ENCODE peak calls at places on chromosomes 13 and 19, in seven cellular contexts. L is GM12892, G is SK-N-SH, O is GM12891, A is GM12878, N is K562, Q is H1. K is an unnamed sample.

GRCh38 chr19:35462476-35462953 is 14.5 kb downstream of the FFAR2 start:
- DNase-seq in L (no peak), G (no peak), O (peak; percentile 53), A (peak; percentile 96), N (no peak), Q (no peak), K (no peak)

GRCh38 chr19:41863209-41863931 is 3.3 kb downstream of the RPS19 start:
- DNase-seq in L (no peak), G (no peak), O (no peak), A (no peak), N (no peak), Q (no peak), K (no peak)

GRCh38 chr13:112968380-112968909 is 569 bp upstream of the MCF2L start:
- DNase-seq in L (no peak), G (peak; percentile 82), O (no peak), A (no peak), N (no peak), Q (no peak), K (no peak)

GRCh38 chr19:53553865-53554791 is 16.2 kb downstream of the ZNF331 start:
- DNase-seq in L (peak; percentile 58), G (peak; percentile 89), O (peak; percentile 58), A (peak; percentile 63), N (no peak), Q (peak; percentile 47), K (no peak)

GRCh38 chr13:92321174-92321573 is 905.4 kb upstream of the GPC6 start:
- DNase-seq in L (no peak), G (no peak), O (no peak), A (no peak), N (no peak), Q (no peak), K (no peak)

GRCh38 chr13:32022292-32022691 is 9.3 kb upstream of the FRY start:
- DNase-seq in L (no peak), G (no peak), O (no peak), A (no peak), N (no peak), Q (no peak), K (no peak)

GRCh38 chr13:86909318-86909717 is 761.9 kb upstream of the SLITRK5 start:
- DNase-seq in L (no peak), G (no peak), O (no peak), A (no peak), N (no peak), Q (no peak), K (no peak)

GRCh38 chr19:38044267-38045111 is 137.5 kb downstream of the SIPA1L3 start:
- DNase-seq in L (no peak), G (no peak), O (no peak), A (no peak), N (no peak), Q (no peak), K (no peak)

GRCh38 chr13:40344270-40345148 is 321.9 kb downstream of the FOXO1 start:
- DNase-seq in L (no peak), G (no peak), O (no peak), A (peak; percentile 7), N (no peak), Q (peak; percentile 13), K (peak; percentile 43)

GRCh38 chr13:47903836-47904235 is 97.2 kb downstream of the SUCLA2 start:
- DNase-seq in L (no peak), G (no peak), O (no peak), A (no peak), N (no peak), Q (no peak), K (no peak)

GRCh38 chr19:18223860-18224524 is 2.2 kb downstream of the PDE4C start:
- DNase-seq in L (no peak), G (peak; percentile 89), O (no peak), A (no peak), N (peak; percentile 96), Q (peak; percentile 100), K (peak; percentile 63)

GRCh38 chr13:43985437-43986051 is 105.8 kb downstream of the LACC1 start:
- DNase-seq in L (no peak), G (no peak), O (no peak), A (no peak), N (no peak), Q (no peak), K (no peak)

GRCh38 chr13:59677966-59678814 is 485.5 kb downstream of the DIAPH3 start:
- DNase-seq in L (peak; percentile 4), G (peak; percentile 55), O (peak; percentile 25), A (no peak), N (peak; percentile 15), Q (no peak), K (peak; percentile 42)

GRCh38 chr19:38006361-38007045 is 99.5 kb downstream of the SIPA1L3 start:
- DNase-seq in L (no peak), G (no peak), O (no peak), A (peak; percentile 52), N (no peak), Q (no peak), K (peak; percentile 72)

GRCh38 chr19:3250675-3251074 is 26.2 kb downstream of the CELF5 start:
- DNase-seq in L (no peak), G (peak; percentile 62), O (no peak), A (no peak), N (peak; percentile 65), Q (peak; percentile 64), K (peak; percentile 13)

GRCh38 chr13:51156666-51157065 is 45.6 kb upstream of the C13orf42 start:
- DNase-seq in L (no peak), G (no peak), O (no peak), A (no peak), N (no peak), Q (peak; percentile 37), K (no peak)

GRCh38 chr19:14089412-14089661 is 1.2 kb downstream of the SAMD1 start:
- DNase-seq in L (no peak), G (peak; percentile 42), O (no peak), A (no peak), N (no peak), Q (no peak), K (no peak)

GRCh38 chr19:9793051-9793591 is 24.6 kb upstream of the ZNF846 start:
- DNase-seq in L (no peak), G (no peak), O (no peak), A (no peak), N (peak; percentile 23), Q (no peak), K (no peak)

GRCh38 chr19:14614099-14614412 is 31.2 kb downstream of the CLEC17A start:
- DNase-seq in L (no peak), G (no peak), O (peak; percentile 26), A (peak; percentile 38), N (peak; percentile 16), Q (no peak), K (no peak)

GRCh38 chr13:93729383-93729782 is 502.8 kb downstream of the GPC6 start:
- DNase-seq in L (no peak), G (no peak), O (no peak), A (no peak), N (no peak), Q (no peak), K (no peak)

GRCh38 chr13:93727301-93728141 is 500.9 kb downstream of the GPC6 start:
- DNase-seq in L (no peak), G (no peak), O (no peak), A (no peak), N (no peak), Q (no peak), K (peak; percentile 46)

GRCh38 chr13:93723316-93723715 is 496.7 kb downstream of the GPC6 start:
- DNase-seq in L (no peak), G (no peak), O (no peak), A (no peak), N (no peak), Q (no peak), K (no peak)

GRCh38 chr13:93724187-93724586 is 497.6 kb downstream of the GPC6 start:
- DNase-seq in L (no peak), G (no peak), O (no peak), A (no peak), N (no peak), Q (no peak), K (no peak)

DNA sequence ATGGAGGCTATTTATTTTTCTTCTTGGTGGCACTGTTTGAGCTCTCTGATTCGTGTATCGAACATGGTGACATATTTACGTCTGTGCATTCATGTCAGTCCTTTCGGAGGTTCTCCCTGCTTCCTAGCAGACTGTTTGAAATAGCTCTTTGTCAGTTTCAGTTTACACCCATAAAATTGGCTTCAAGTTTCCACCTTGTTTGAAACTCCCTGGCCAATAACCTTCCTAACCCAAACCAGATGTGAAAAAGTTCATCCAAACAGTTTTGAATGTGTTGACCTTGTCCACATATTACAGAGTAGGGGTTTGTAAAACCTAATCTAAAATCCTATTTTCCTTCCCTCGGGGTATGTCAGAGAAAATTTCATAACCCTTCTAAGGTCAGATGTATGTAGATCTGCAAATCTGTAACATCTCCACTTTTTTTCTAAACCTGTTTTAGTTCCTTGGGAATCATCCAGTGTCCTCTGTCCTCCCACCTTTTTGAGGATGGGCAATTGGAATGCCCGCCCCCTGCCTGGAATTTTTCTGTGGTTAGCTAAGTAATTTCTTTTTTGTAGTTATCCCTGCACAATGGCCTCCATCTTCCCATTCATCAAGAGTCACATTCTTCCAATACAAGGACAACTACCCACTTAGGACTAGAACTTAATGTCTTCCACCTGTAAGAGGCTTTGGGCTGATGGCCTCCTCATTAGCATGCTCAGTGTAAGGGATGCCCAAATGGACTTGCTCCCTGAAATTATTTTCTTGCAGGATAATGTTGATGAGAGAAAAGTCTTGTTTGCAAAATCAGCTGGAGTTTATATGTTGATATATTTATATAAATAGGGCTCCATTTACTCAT is 499.8 kb downstream of the GPC6 start:
- DNase-seq in L (no peak), G (no peak), O (no peak), A (no peak), N (no peak), Q (no peak), K (no peak)
- TF ChIP-seq TAF1 in L (no peak), G (no peak), O (no peak), A (no peak), N (no peak), Q (no peak), K (no peak)

GRCh38 chr13:38421590-38422560 is 72.2 kb downstream of the UFM1 start:
- DNase-seq in L (no peak), G (no peak), O (no peak), A (no peak), N (no peak), Q (no peak), K (no peak)
- TF ChIP-seq TAF1 in L (no peak), G (no peak), O (no peak), A (no peak), N (no peak), Q (no peak), K (no peak)

GRCh38 chr19:8515317-8515716 is 1.4 kb upstream of the ZNF414 start:
- DNase-seq in L (no peak), G (no peak), O (no peak), A (no peak), N (no peak), Q (no peak), K (no peak)
- TF ChIP-seq TAF1 in L (no peak), G (no peak), O (no peak), A (no peak), N (no peak), Q (no peak), K (no peak)

GRCh38 chr13:64051278-64051677 is 2635.6 kb upstream of the PCDH20 start:
- DNase-seq in L (no peak), G (no peak), O (no peak), A (no peak), N (no peak), Q (no peak), K (no peak)

GRCh38 chr13:64052526-64052925 is 2636.9 kb upstream of the PCDH20 start:
- DNase-seq in L (no peak), G (no peak), O (no peak), A (no peak), N (no peak), Q (no peak), K (no peak)

GRCh38 chr13:64057372-64058020 is 2641.8 kb upstream of the PCDH20 start:
- DNase-seq in L (no peak), G (no peak), O (no peak), A (no peak), N (no peak), Q (no peak), K (peak; percentile 33)

GRCh38 chr13:64054306-64054705 is 2638.7 kb upstream of the PCDH20 start:
- DNase-seq in L (no peak), G (no peak), O (no peak), A (no peak), N (no peak), Q (no peak), K (no peak)
- TF ChIP-seq TAF1 in L (no peak), G (no peak), O (no peak), A (no peak), N (no peak), Q (no peak), K (no peak)